ENCODE peak calls at places on chromosomes 13 and 19, in seven cellular contexts. C, Z, L, B, V, S and M are unnamed samples.

GRCh38 chr19:33175886-33176669 is 18.1 kb upstream of the LRP3 start:
- DNase-seq in C (no peak), Z (peak; percentile 37), L (no peak), B (peak; percentile 23), V (no peak), S (no peak), M (no peak)

GRCh38 chr13:78121459-78122348 is 203.1 kb upstream of the EDNRB start:
- DNase-seq in C (peak; percentile 54), Z (peak; percentile 69), L (peak; percentile 45), B (peak; percentile 11), V (no peak), S (peak; percentile 64), M (peak; percentile 87)

GRCh38 chr13:111946214-111946613 is 120.7 kb upstream of the SOX1 start:
- DNase-seq in C (no peak), Z (no peak), L (no peak), B (no peak), V (no peak), S (no peak), M (no peak)

GRCh38 chr19:58570770-58571574 is 2.2 kb downstream of the MZF1 start:
- DNase-seq in C (no peak), Z (no peak), L (peak; percentile 5), B (no peak), V (no peak), S (no peak), M (no peak)

GRCh38 chr19:54128441-54128725 is 9.2 kb upstream of the CNOT3 start:
- DNase-seq in C (no peak), Z (no peak), L (no peak), B (no peak), V (no peak), S (no peak), M (no peak)

GRCh38 chr13:30844548-30845296 is 61.3 kb upstream of the MEDAG start:
- DNase-seq in C (no peak), Z (no peak), L (no peak), B (no peak), V (no peak), S (no peak), M (no peak)

GRCh38 chr13:30647824-30648521 is 30.3 kb downstream of the USPL1 start:
- DNase-seq in C (no peak), Z (no peak), L (no peak), B (no peak), V (no peak), S (no peak), M (no peak)

GRCh38 chr13:73740681-73741080 is 393.5 kb downstream of the KLF12 start:
- DNase-seq in C (peak; percentile 12), Z (peak; percentile 79), L (peak; percentile 13), B (peak; percentile 9), V (no peak), S (no peak), M (peak; percentile 6)

GRCh38 chr13:31124225-31124624 is 37.5 kb downstream of the HSPH1 start:
- DNase-seq in C (no peak), Z (no peak), L (no peak), B (no peak), V (no peak), S (no peak), M (no peak)

GRCh38 chr13:77061362-77061761 is 34.4 kb upstream of the FBXL3 start:
- DNase-seq in C (no peak), Z (no peak), L (no peak), B (no peak), V (no peak), S (no peak), M (no peak)

GRCh38 chr19:38394488-38394887 is 6.0 kb downstream of the SPRED3 start:
- DNase-seq in C (peak; percentile 25), Z (no peak), L (no peak), B (no peak), V (peak; percentile 37), S (no peak), M (no peak)

GRCh38 chr19:46579286-46579944 is 21.7 kb upstream of the CALM3 start:
- DNase-seq in C (no peak), Z (no peak), L (no peak), B (peak; percentile 28), V (peak; percentile 21), S (no peak), M (no peak)

GRCh38 chr13:19634129-19634740 is 776 bp downstream of the MPHOSPH8 start:
- DNase-seq in C (peak; percentile 36), Z (peak; percentile 58), L (no peak), B (no peak), V (no peak), S (no peak), M (peak; percentile 54)

GRCh38 chr13:28609936-28610335 is 49.0 kb upstream of the POMP start:
- DNase-seq in C (peak; percentile 57), Z (peak; percentile 69), L (no peak), B (no peak), V (no peak), S (no peak), M (peak; percentile 56)

GRCh38 chr13:44629465-44630183 is 53.5 kb upstream of the TSC22D1 start:
- DNase-seq in C (no peak), Z (peak; percentile 92), L (no peak), B (no peak), V (no peak), S (no peak), M (peak; percentile 43)

GRCh38 chr19:42323473-42323851 is 2.0 kb upstream of the MEGF8 start:
- DNase-seq in C (no peak), Z (no peak), L (no peak), B (no peak), V (no peak), S (no peak), M (no peak)

GRCh38 chr19:34430738-34431625 is 2.8 kb downstream of the UBA2 start:
- DNase-seq in C (peak; percentile 41), Z (peak; percentile 53), L (no peak), B (no peak), V (no peak), S (peak; percentile 79), M (peak; percentile 73)

GRCh38 chr13:39616087-39616694 is 13.2 kb upstream of the LHFPL6 start:
- DNase-seq in C (peak; percentile 56), Z (peak; percentile 60), L (peak; percentile 70), B (peak; percentile 66), V (no peak), S (peak; percentile 53), M (peak; percentile 84)

GRCh38 chr13:41178040-41178439 is 16.3 kb downstream of the KBTBD7 start:
- DNase-seq in C (no peak), Z (peak; percentile 34), L (no peak), B (no peak), V (no peak), S (no peak), M (peak; percentile 68)

GRCh38 chr19:46427518-46427917 is 1.2 kb downstream of the PNMA8C start:
- DNase-seq in C (no peak), Z (no peak), L (no peak), B (no peak), V (no peak), S (no peak), M (no peak)

GRCh38 chr13:78382481-78382880 is 220.9 kb downstream of the POU4F1 start:
- DNase-seq in C (no peak), Z (no peak), L (peak; percentile 8), B (peak; percentile 69), V (no peak), S (no peak), M (no peak)

GRCh38 chr13:50370303-50370950 is 355.2 kb downstream of the KCNRG start:
- DNase-seq in C (no peak), Z (no peak), L (no peak), B (no peak), V (no peak), S (no peak), M (no peak)
- H3K4me3 ChIP-seq in C (no peak overlapping the region), Z (no peak overlapping the region), L (no peak overlapping the region), B (no peak overlapping the region), V (no peak overlapping the region), S (no peak overlapping the region), M (no peak overlapping the region)

GRCh38 chr19:48718711-48719231 is 754 bp downstream of the MAMSTR start:
- DNase-seq in C (no peak), Z (no peak), L (peak; percentile 33), B (no peak), V (no peak), S (no peak), M (no peak)

GRCh38 chr19:48717059-48717395 is 2.5 kb downstream of the MAMSTR start:
- DNase-seq in C (no peak), Z (peak; percentile 27), L (no peak), B (no peak), V (no peak), S (no peak), M (peak; percentile 46)

GRCh38 chr19:48720251-48720612 is 707 bp upstream of the MAMSTR start:
- DNase-seq in C (no peak), Z (no peak), L (no peak), B (no peak), V (no peak), S (no peak), M (peak; percentile 49)

GRCh38 chr19:48720613-48721296 is 1.2 kb upstream of the MAMSTR start:
- DNase-seq in C (peak; percentile 100), Z (peak; percentile 99), L (peak; percentile 98), B (peak; percentile 99), V (peak; percentile 86), S (peak; percentile 99), M (peak; percentile 100)

GRCh38 chr19:48719263-48720171 is at the start of gene MAMSTR:
- DNase-seq in C (no peak), Z (no peak), L (peak; percentile 30), B (no peak), V (no peak), S (no peak), M (no peak)
- H3K4me3 ChIP-seq in C (peak within 1 kb of the TSS; percentile 71), Z (peak within 1 kb of the TSS; percentile 81), L (peak within 1 kb of the TSS; percentile 48), B (peak within 1 kb of the TSS; percentile 75), V (peak within 1 kb of the TSS; percentile 91), S (peak within 1 kb of the TSS; percentile 70), M (peak within 1 kb of the TSS; percentile 56)

GRCh38 chr19:55253264-55253663 is 5.6 kb downstream of the PPP6R1 start:
- DNase-seq in C (no peak), Z (no peak), L (no peak), B (no peak), V (no peak), S (no peak), M (no peak)

GRCh38 chr19:55253842-55254624 is 4.8 kb downstream of the PPP6R1 start:
- DNase-seq in C (no peak), Z (no peak), L (no peak), B (no peak), V (peak; percentile 53), S (peak; percentile 85), M (no peak)

GRCh38 chr19:55252760-55253159 is 6.1 kb downstream of the PPP6R1 start:
- DNase-seq in C (no peak), Z (no peak), L (no peak), B (no peak), V (no peak), S (no peak), M (no peak)

GRCh38 chr19:55255618-55256423 is 3.0 kb downstream of the PPP6R1 start:
- DNase-seq in C (peak; percentile 15), Z (peak; percentile 15), L (no peak), B (no peak), V (peak; percentile 30), S (peak; percentile 72), M (no peak)

DNA sequence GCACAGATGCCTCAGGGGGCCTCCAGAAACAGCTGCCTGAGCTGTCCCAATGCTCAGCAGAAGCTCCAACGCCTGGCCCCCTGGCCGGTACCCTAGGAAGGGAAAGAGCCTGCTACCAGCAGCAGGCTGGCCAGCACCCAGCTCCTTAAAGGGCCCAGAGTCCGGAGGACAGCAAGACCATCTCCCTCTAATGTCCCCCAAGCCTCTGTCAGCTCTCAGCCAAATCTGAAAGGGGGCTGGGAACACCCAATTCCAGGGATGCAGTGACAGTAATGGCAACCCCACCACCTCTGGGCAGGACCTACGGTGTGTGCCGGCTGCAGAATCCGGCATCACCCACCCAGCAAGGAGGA is 4.2 kb downstream of the PPP6R1 start:
- DNase-seq in C (no peak), Z (no peak), L (no peak), B (no peak), V (no peak), S (no peak), M (no peak)
- H3K4me3 ChIP-seq in C (no peak overlapping the region), Z (no peak overlapping the region), L (no peak overlapping the region), B (peak overlapping the region; percentile 99), V (peak overlapping the region; percentile 89), S (peak overlapping the region; percentile 91), M (no peak overlapping the region)

GRCh38 chr19:1283917-1284292 is 1.8 kb upstream of the EFNA2 start:
- DNase-seq in C (no peak), Z (no peak), L (no peak), B (no peak), V (no peak), S (no peak), M (no peak)
- H3K4me3 ChIP-seq in C (no peak overlapping the region), Z (no peak overlapping the region), L (no peak overlapping the region), B (no peak overlapping the region), V (no peak overlapping the region), S (no peak overlapping the region), M (no peak overlapping the region)